ENCODE peak calls at places on chromosomes 7 and 10, in six cellular contexts. N, P, Q, H, U and B are unnamed samples.

GRCh38 chr10:104127411-104127810 is 5.4 kb downstream of the SFR1 start:
- DNase-seq in N (no peak), H (no peak), Q (no peak), U (no peak), P (no peak), B (no peak)

GRCh38 chr10:113665806-113666354 is 2.0 kb upstream of the NRAP start:
- DNase-seq in N (no peak), Q (peak), H (peak), U (no peak), P (no peak), B (no peak)

GRCh38 chr7:94003446-94004023 is 620 bp downstream of the BET1 start:
- DNase-seq in N (no peak), Q (no peak), H (no peak), P (no peak), U (no peak), B (no peak)

GRCh38 chr10:114103286-114103685 is 59.6 kb downstream of the ADRB1 start:
- DNase-seq in N (no peak), U (no peak), Q (peak), H (peak), P (no peak), B (peak)

GRCh38 chr7:128728608-128729007 is 10.6 kb upstream of the CALU start:
- DNase-seq in U (no peak), H (peak), P (no peak), N (no peak), Q (peak), B (no peak)

GRCh38 chr7:28645866-28646265 is 233.5 kb downstream of the CREB5 start:
- DNase-seq in H (no peak), Q (no peak), N (no peak), P (no peak), U (no peak), B (no peak)

GRCh38 chr7:5692112-5692844 is 89.2 kb downstream of the RNF216 start:
- DNase-seq in U (no peak), P (no peak), H (peak), N (no peak), Q (peak), B (no peak)

GRCh38 chr10:101001225-101002035 is 1.8 kb downstream of the LZTS2 start:
- DNase-seq in N (peak), P (peak), Q (peak), H (no peak), U (peak), B (no peak)

GRCh38 chr7:149692557-149692982 is 80.8 kb downstream of the ZNF467 start:
- DNase-seq in P (no peak), H (no peak), Q (no peak), U (no peak), N (no peak), B (no peak)

GRCh38 chr10:124401633-124402032 is 17.1 kb downstream of the OAT start:
- DNase-seq in P (no peak), N (no peak), H (no peak), Q (no peak), U (peak), B (no peak)

GRCh38 chr10:60809157-60809556 is 30.9 kb downstream of the CDK1 start:
- DNase-seq in P (no peak), H (peak), Q (peak), U (no peak), N (no peak), B (no peak)

GRCh38 chr7:27113991-27114866 is 11.7 kb upstream of the HOXA2 start:
- DNase-seq in N (no peak), P (no peak), Q (peak), H (no peak), U (no peak), B (no peak)

GRCh38 chr7:100566018-100566531 is 7.6 kb downstream of the SAP25 start:
- DNase-seq in Q (no peak), U (no peak), P (peak), H (no peak), N (no peak), B (no peak)

GRCh38 chr10:77451886-77452285 is 185.7 kb downstream of the KCNMA1 start:
- DNase-seq in Q (no peak), N (no peak), P (no peak), U (no peak), H (no peak), B (no peak)

GRCh38 chr10:71770255-71770654 is 3.1 kb downstream of the VSIR start:
- DNase-seq in Q (no peak), N (no peak), P (no peak), U (no peak), H (no peak), B (no peak)

GRCh38 chr10:120473593-120473992 is 16.6 kb downstream of the PLPP4 start:
- DNase-seq in N (no peak), U (no peak), Q (no peak), P (no peak), H (no peak), B (no peak)

GRCh38 chr7:6032167-6032566 is 991 bp downstream of the ANKRD61 start:
- DNase-seq in N (no peak), P (no peak), U (no peak), Q (no peak), H (no peak), B (no peak)

GRCh38 chr7:100211342-100211780 is 8.4 kb upstream of the PVRIG start:
- DNase-seq in Q (no peak), P (no peak), H (no peak), N (no peak), U (peak), B (peak)

GRCh38 chr10:28130267-28130666 is 131.4 kb upstream of the ODAD2 start:
- DNase-seq in P (no peak), U (no peak), H (no peak), Q (peak), N (no peak), B (no peak)

GRCh38 chr7:80826520-80827237 is 92.2 kb downstream of the SEMA3C start:
- DNase-seq in U (no peak), P (no peak), H (no peak), Q (peak), N (no peak), B (no peak)

GRCh38 chr7:156029460-156030007 is 217.3 kb upstream of the SHH start:
- DNase-seq in N (no peak), H (no peak), P (no peak), U (no peak), Q (no peak), B (no peak)

GRCh38 chr7:26348234-26348851 is 56.7 kb downstream of the SNX10 start:
- DNase-seq in U (no peak), P (no peak), N (no peak), Q (no peak), H (no peak), B (no peak)

GRCh38 chr10:69360485-69361302 is 56.0 kb downstream of the TACR2 start:
- DNase-seq in U (no peak), N (peak), P (peak), H (no peak), Q (peak), B (no peak)

GRCh38 chr10:62095341-62096071 is 173.1 kb downstream of the RTKN2 start:
- DNase-seq in P (no peak), N (no peak), U (no peak), H (no peak), Q (peak), B (no peak)

GRCh38 chr7:46058424-46058823 is 137.4 kb upstream of the IGFBP3 start:
- DNase-seq in U (no peak), H (no peak), Q (peak), N (no peak), P (no peak), B (no peak)

GRCh38 chr7:130366561-130366960 is 13.7 kb upstream of the CPA1 start:
- DNase-seq in H (no peak), Q (no peak), U (no peak), P (no peak), N (no peak), B (no peak)

GRCh38 chr10:22321156-22321711 is 335 bp downstream of the BMI1 start:
- DNase-seq in P (peak), H (peak), U (peak), N (peak), Q (peak), B (peak)

GRCh38 chr7:67854236-67854635 is 857.6 kb downstream of the TYW1 start:
- DNase-seq in P (no peak), Q (no peak), H (no peak), N (no peak), U (no peak), B (no peak)

GRCh38 chr10:78685466-78686163 is 383.2 kb upstream of the ZMIZ1 start:
- DNase-seq in Q (no peak), U (no peak), N (no peak), P (no peak), H (no peak), B (no peak)

GRCh38 chr10:104391150-104391968 is 37.7 kb downstream of the CFAP58 start:
- DNase-seq in Q (peak), N (no peak), P (no peak), U (no peak), H (peak), B (no peak)

GRCh38 chr10:23099079-23099478 is 3.7 kb downstream of the MSRB2 start:
- DNase-seq in Q (no peak), U (no peak), H (no peak), P (no peak), N (no peak), B (no peak)

DNA sequence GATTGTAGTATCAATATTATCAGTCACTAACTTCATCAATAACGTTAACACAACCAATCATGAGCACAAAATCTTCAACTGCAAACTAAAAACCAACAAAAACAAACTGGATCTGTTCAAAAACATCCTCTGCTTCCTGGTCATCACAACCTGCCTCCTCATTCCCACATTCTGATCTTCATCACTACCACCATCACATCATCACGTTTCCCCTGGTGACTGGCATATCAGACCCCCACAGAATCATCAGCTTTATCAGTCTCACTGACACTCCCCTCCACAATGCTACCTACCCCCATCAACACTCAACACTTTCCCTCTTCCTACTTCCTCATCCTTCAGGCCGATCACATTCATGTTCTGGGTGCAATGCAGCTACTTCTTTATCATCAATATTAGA is 11.4 kb downstream of the XPNPEP1 start:
- DNase-seq in N (no peak), H (no peak), P (no peak), Q (no peak), U (no peak), B (no peak)
- H3K27ac ChIP-seq in N (no peak), H (no peak), P (no peak), Q (no peak), U (peak), B (no peak)

GRCh38 chr7:92763636-92764423 is 72.5 kb downstream of the CDK6 start:
- DNase-seq in P (no peak), Q (peak), H (peak), N (no peak), U (no peak), B (no peak)
- H3K27ac ChIP-seq in P (no peak), Q (no peak), H (peak), N (no peak), U (no peak), B (no peak)

GRCh38 chr7:135729230-135729629 is 1.2 kb upstream of the SLC13A4 start:
- DNase-seq in N (no peak), U (no peak), H (no peak), Q (no peak), P (no peak), B (no peak)

GRCh38 chr7:135728136-135728669 is at the start of gene SLC13A4:
- DNase-seq in U (no peak), Q (no peak), N (no peak), H (no peak), P (no peak), B (no peak)

GRCh38 chr7:135734343-135734689 is 6.3 kb upstream of the SLC13A4 start:
- DNase-seq in N (no peak), P (no peak), U (no peak), Q (no peak), H (no peak), B (no peak)

GRCh38 chr7:135733603-135734342 is 5.8 kb upstream of the SLC13A4 start:
- DNase-seq in P (no peak), Q (no peak), N (no peak), H (no peak), U (no peak), B (no peak)

GRCh38 chr7:135731131-135731530 is 3.1 kb upstream of the SLC13A4 start:
- DNase-seq in N (no peak), P (no peak), H (no peak), U (no peak), Q (no peak), B (no peak)
- H3K27ac ChIP-seq in N (no peak), P (no peak), H (no peak), U (no peak), Q (no peak), B (no peak)

DNA sequence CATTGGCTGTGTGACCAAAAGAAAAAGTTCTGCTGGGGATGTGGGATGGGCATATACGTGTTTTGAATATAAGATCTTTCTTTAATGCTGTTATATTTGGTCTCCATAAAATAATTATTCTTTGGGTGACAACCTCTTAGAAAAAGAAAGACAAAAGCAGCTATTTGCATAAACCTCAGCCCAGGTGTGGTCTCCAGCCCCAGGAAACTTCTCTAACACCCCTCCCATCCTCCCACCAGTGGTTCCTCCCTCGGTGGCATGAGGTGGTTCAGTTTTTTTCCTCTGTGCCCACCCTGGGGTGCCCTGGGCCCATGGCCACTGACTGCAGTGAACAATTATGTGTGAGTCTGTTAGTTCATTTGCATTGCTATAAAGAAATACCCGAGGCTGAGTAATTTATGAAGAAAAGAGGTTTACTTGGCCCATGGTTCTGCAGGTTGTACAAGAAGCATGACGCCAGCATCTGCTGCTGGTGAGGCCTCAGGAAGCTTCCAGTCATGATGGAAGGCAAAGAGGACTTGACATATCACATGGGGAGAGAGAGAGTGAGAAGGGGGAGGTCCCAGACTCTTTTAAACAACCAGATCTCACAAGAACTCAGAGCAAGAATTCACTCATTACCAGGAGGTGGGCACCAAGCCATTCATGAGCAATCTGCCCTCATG is 165.9 kb downstream of the CUX1 start:
- DNase-seq in H (no peak), P (no peak), U (no peak), Q (no peak), N (no peak), B (no peak)
- H3K27ac ChIP-seq in H (no peak), P (no peak), U (no peak), Q (no peak), N (no peak), B (no peak)

GRCh38 chr7:22726345-22726848 is 603 bp upstream of the IL6 start:
- DNase-seq in U (peak), Q (peak), H (peak), P (no peak), N (peak), B (peak)
- H3K27ac ChIP-seq in U (no peak), Q (peak), H (peak), P (peak), N (peak), B (no peak)